ENCODE peak calls at places on chromosomes 2 and 18, in six cellular contexts. J is GM12878, R is HepG2, Y is K562, Q is A549, O is endothelial cell of umbilical vein. N is an unnamed sample.

GRCh38 chr2:201880620-201881381 is 74.5 kb downstream of the CDK15 start:
- DNase-seq in J (no peak), Y (peak), Q (no peak), O (no peak), R (no peak), N (peak)

GRCh38 chr18:45071959-45072358 is 391.3 kb downstream of the SETBP1 start:
- DNase-seq in J (no peak), Y (no peak), O (no peak), Q (no peak), R (no peak), N (peak)

GRCh38 chr2:172098650-172099471 is 3.8 kb downstream of the DLX2 start:
- DNase-seq in Y (peak), R (peak), O (peak), J (no peak), Q (peak), N (peak)

GRCh38 chr2:96839288-96839874 is 4.4 kb downstream of the ANKRD23 start:
- DNase-seq in R (no peak), Y (no peak), J (no peak), O (no peak), Q (no peak), N (peak)

GRCh38 chr2:206936006-206936405 is 3.3 kb upstream of the CPO start:
- DNase-seq in J (no peak), O (no peak), R (no peak), Q (no peak), Y (no peak), N (no peak)

GRCh38 chr2:108978709-108979111 is 10.3 kb downstream of the EDAR start:
- DNase-seq in R (no peak), Q (no peak), J (no peak), Y (no peak), O (peak), N (no peak)

GRCh38 chr18:48948112-48949050 is 2.4 kb downstream of the SMAD7 start:
- DNase-seq in R (peak), Y (peak), J (no peak), Q (no peak), O (peak), N (peak)

GRCh38 chr18:35682282-35682867 is 100.8 kb downstream of the GALNT1 start:
- DNase-seq in J (no peak), Y (peak), O (no peak), R (no peak), Q (no peak), N (no peak)

GRCh38 chr2:169715379-169716228 is 18.0 kb upstream of the KLHL23 start:
- DNase-seq in Q (no peak), J (no peak), O (peak), R (peak), Y (peak), N (no peak)

GRCh38 chr2:73716518-73717250 is 20.5 kb downstream of the TPRKB start:
- DNase-seq in Q (no peak), J (no peak), O (peak), R (peak), Y (peak), N (no peak)

GRCh38 chr2:46657042-46657504 is 177.7 kb downstream of the TMEM247 start:
- DNase-seq in Y (peak), O (peak), J (no peak), Q (peak), R (peak), N (peak)

GRCh38 chr2:9165625-9166024 is 41.0 kb upstream of the ASAP2 start:
- DNase-seq in Y (no peak), Q (no peak), J (no peak), O (no peak), R (peak), N (no peak)

GRCh38 chr2:74845217-74845751 is 11.4 kb downstream of the HK2 start:
- DNase-seq in J (no peak), R (no peak), Y (no peak), O (peak), Q (peak), N (peak)

GRCh38 chr2:39696838-39697237 is 31.1 kb downstream of the TMEM178A start:
- DNase-seq in O (peak), J (no peak), Y (peak), R (peak), Q (peak), N (peak)

GRCh38 chr2:162125138-162125537 is 26.9 kb downstream of the GCG start:
- DNase-seq in Y (no peak), J (no peak), O (no peak), R (no peak), Q (no peak), N (no peak)

GRCh38 chr2:168050377-168050776 is 197.0 kb downstream of the STK39 start:
- DNase-seq in O (no peak), Y (peak), J (no peak), R (no peak), Q (no peak), N (no peak)

GRCh38 chr2:22167256-22167655 is 1043.5 kb downstream of the TDRD15 start:
- DNase-seq in O (no peak), Y (no peak), R (no peak), J (no peak), Q (no peak), N (no peak)

GRCh38 chr2:184154438-184154837 is 443.9 kb upstream of the ZNF804A start:
- DNase-seq in R (no peak), Y (no peak), J (no peak), O (peak), Q (no peak), N (peak)
- TF ChIP-seq MYC in R (no peak), Y (no peak), J (no peak), O (no peak), Q (no peak), N (no peak)

GRCh38 chr2:188786368-188786781 is 187.8 kb upstream of the COL3A1 start:
- DNase-seq in J (no peak), O (peak), Y (no peak), R (no peak), Q (no peak), N (no peak)

GRCh38 chr2:188789951-188790350 is 184.2 kb upstream of the COL3A1 start:
- DNase-seq in Q (no peak), Y (no peak), J (no peak), R (no peak), O (no peak), N (no peak)

GRCh38 chr2:188787661-188788044 is 186.5 kb upstream of the COL3A1 start:
- DNase-seq in J (no peak), R (no peak), Q (no peak), Y (no peak), O (peak), N (no peak)

GRCh38 chr2:188787002-188787660 is 187.0 kb upstream of the COL3A1 start:
- DNase-seq in O (peak), Q (no peak), R (no peak), Y (no peak), J (no peak), N (no peak)

GRCh38 chr2:188788621-188789020 is 185.6 kb upstream of the COL3A1 start:
- DNase-seq in O (peak), Y (no peak), Q (no peak), J (no peak), R (no peak), N (peak)
- TF ChIP-seq MYC in O (no peak), Y (no peak), Q (no peak), J (no peak), R (no peak), N (no peak)

DNA sequence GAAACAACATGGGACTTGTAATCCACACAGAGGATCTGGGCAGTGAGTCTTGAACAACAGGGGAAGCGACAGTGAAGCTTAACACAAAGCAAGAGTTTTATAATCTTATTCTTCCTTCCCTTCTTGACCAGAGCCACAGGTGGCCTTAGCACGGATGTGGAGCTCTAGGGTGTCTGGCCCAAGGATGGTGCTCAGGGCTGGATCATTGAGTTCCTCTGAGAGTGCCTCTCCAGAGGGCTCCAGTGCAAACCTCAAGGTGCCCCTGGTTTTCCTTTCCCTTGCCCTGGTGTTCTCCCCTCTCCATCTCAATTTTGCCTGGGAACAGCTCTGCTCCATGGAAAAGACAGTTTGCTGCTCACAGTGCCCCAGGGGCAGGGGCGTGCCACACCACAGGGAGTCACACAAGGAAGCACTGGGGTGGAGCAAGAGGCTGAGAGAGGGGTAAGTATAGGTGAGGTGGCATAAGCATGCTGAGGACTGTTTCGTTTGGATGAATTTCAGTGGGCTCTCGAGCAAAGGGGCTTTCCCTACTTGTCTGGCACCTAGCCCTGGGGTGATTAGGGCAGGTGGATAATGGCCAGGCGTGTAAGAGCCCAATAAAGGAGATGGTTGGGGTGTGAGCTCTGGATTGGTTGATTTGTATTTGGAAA is 88.6 kb upstream of the B3GNT7 start:
- DNase-seq in Q (no peak), Y (no peak), O (no peak), R (no peak), J (no peak), N (no peak)
- TF ChIP-seq MYC in Q (no peak), Y (no peak), O (no peak), R (no peak), J (no peak), N (no peak)

GRCh38 chr2:36562245-36562644 is 35.7 kb downstream of the FEZ2 start:
- DNase-seq in Y (no peak), J (no peak), O (peak), R (no peak), Q (no peak), N (no peak)
- TF ChIP-seq MYC in Y (no peak), J (no peak), O (no peak), R (no peak), Q (no peak), N (no peak)

DNA sequence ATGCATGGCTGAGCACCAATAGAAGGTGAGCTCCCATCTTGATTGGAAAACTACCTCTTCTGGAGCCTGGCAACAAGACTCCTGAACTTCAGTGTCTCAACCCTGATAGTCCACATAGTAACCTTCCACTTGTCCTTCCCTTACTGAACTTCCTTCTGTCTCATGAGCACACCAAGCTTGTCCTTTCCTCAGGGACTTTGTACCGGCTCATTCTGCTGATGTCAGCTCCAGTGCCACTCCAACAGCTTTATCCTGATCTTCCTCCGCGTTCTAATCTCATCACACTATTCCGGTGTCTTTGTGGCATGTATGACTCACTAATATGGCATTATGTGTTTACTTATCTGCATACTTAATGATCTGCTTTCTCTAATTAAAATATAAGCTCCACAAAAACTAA is 862.0 kb upstream of the ID2 start:
- DNase-seq in J (no peak), Q (no peak), O (no peak), Y (no peak), R (no peak), N (no peak)
- TF ChIP-seq MYC in J (no peak), Q (no peak), O (no peak), Y (no peak), R (no peak), N (no peak)

GRCh38 chr2:60867848-60868247 is 13.5 kb upstream of the REL start:
- DNase-seq in J (no peak), R (no peak), O (no peak), Y (no peak), Q (no peak), N (peak)
- TF ChIP-seq MYC in J (no peak), R (no peak), O (no peak), Y (no peak), Q (no peak), N (no peak)

GRCh38 chr2:98464772-98465310 is 20.2 kb downstream of the INPP4A start:
- DNase-seq in Y (peak), Q (no peak), O (peak), R (no peak), J (peak), N (peak)

GRCh38 chr2:98463988-98464771 is 19.5 kb downstream of the INPP4A start:
- DNase-seq in R (no peak), Y (peak), Q (no peak), O (no peak), J (no peak), N (peak)

GRCh38 chr2:98467652-98468051 is 23.0 kb downstream of the INPP4A start:
- DNase-seq in Q (no peak), O (no peak), J (no peak), R (no peak), Y (no peak), N (no peak)

GRCh38 chr2:98467082-98467536 is 22.5 kb downstream of the INPP4A start:
- DNase-seq in O (no peak), J (no peak), R (no peak), Q (no peak), Y (no peak), N (peak)

GRCh38 chr2:98465456-98466201 is 21.0 kb downstream of the INPP4A start:
- DNase-seq in Y (peak), O (peak), R (no peak), Q (no peak), J (peak), N (peak)
- TF ChIP-seq MYC in Y (no peak), O (no peak), R (no peak), Q (no peak), J (no peak), N (no peak)

DNA sequence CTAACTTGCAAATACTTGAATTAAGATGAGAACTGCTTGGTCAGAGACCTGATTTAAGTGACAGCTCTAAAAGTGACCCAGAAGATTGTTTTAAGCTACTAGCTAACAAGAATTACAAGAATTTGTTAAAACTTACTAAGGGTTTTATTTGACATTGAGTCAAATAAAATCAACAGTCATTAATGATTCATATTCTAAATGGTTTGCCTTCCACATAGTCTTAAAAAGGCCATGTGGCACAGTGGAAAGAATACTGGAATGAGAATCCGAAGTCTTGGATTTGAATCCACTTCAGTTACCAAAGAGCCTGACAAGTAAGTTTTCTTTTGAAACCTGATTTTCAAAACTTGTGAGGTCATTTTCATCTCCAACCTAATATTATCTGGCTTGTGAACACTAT is 489.3 kb downstream of the ADCYAP1 start:
- DNase-seq in J (no peak), O (no peak), Q (no peak), Y (no peak), R (no peak), N (no peak)
- TF ChIP-seq MYC in J (no peak), O (no peak), Q (no peak), Y (no peak), R (no peak), N (no peak)

N was measured in NB4.